ENCODE peak calls at places on chromosomes 3 and 15, in four cellular contexts. B is IMR-90, S is K562, G is endothelial cell of umbilical vein. Z is an unnamed sample.
A peak's percentile ranks its signal among the peaks of the same experiment; 100 is the strongest.

GRCh38 chr15:70348581-70349344 is 251.0 kb upstream of the TLE3 start:
- DNase-seq in B (no peak), S (no peak), G (no peak), Z (peak; percentile 5)

GRCh38 chr3:159837725-159838124 is 150.9 kb upstream of the IL12A start:
- DNase-seq in B (no peak), S (no peak), G (no peak), Z (no peak)

GRCh38 chr3:191455257-191455952 is 5.6 kb upstream of the PYDC2 start:
- DNase-seq in B (no peak), S (no peak), G (no peak), Z (no peak)

GRCh38 chr3:49244589-49245205 is 32.3 kb downstream of the C3orf62 start:
- DNase-seq in B (peak; percentile 10), S (peak; percentile 25), G (no peak), Z (peak; percentile 58)

GRCh38 chr15:92809880-92810361 is 90.2 kb upstream of the CHD2 start:
- DNase-seq in B (peak; percentile 68), S (peak; percentile 76), G (peak; percentile 55), Z (no peak)

GRCh38 chr15:78638658-78639314 is 2.2 kb downstream of the CHRNB4 start:
- DNase-seq in B (peak; percentile 19), S (peak; percentile 71), G (peak; percentile 35), Z (no peak)

GRCh38 chr3:197392961-197393360 is 94.5 kb upstream of the DLG1 start:
- DNase-seq in B (peak; percentile 7), S (no peak), G (peak; percentile 93), Z (no peak)

GRCh38 chr3:41997702-41998551 is 36.0 kb upstream of the ULK4 start:
- DNase-seq in B (peak; percentile 3), S (peak; percentile 38), G (no peak), Z (no peak)

GRCh38 chr3:50567386-50568182 is at the start of gene C3orf18:
- DNase-seq in B (peak; percentile 86), S (peak; percentile 91), G (peak; percentile 84), Z (peak; percentile 52)

GRCh38 chr3:48492461-48493202 is 11.3 kb downstream of the SHISA5 start:
- DNase-seq in B (no peak), S (no peak), G (no peak), Z (peak; percentile 61)

GRCh38 chr15:84886984-84887299 is 2.5 kb downstream of the SLC28A1 start:
- DNase-seq in B (no peak), S (no peak), G (no peak), Z (no peak)

GRCh38 chr3:47003461-47004368 is 24.2 kb downstream of the NBEAL2 start:
- DNase-seq in B (no peak), S (no peak), G (no peak), Z (no peak)

GRCh38 chr15:77032052-77032646 is 37.2 kb downstream of the PSTPIP1 start:
- DNase-seq in B (no peak), S (no peak), G (no peak), Z (no peak)

GRCh38 chr15:80743189-80743833 is 35.9 kb upstream of the CEMIP start:
- DNase-seq in B (peak; percentile 57), S (no peak), G (no peak), Z (no peak)

GRCh38 chr3:178389258-178389657 is 147.0 kb upstream of the KCNMB2 start:
- DNase-seq in B (no peak), S (no peak), G (no peak), Z (no peak)

GRCh38 chr15:92326236-92326635 is 67.4 kb upstream of the ST8SIA2 start:
- DNase-seq in B (no peak), S (no peak), G (no peak), Z (no peak)

GRCh38 chr3:184234671-184235380 is 5.4 kb downstream of the VWA5B2 start:
- DNase-seq in B (no peak), S (no peak), G (no peak), Z (no peak)

GRCh38 chr3:138078096-138078495 is 37.3 kb downstream of the DZIP1L start:
- DNase-seq in B (peak; percentile 72), S (no peak), G (no peak), Z (no peak)

GRCh38 chr3:171646357-171647133 is 163.7 kb downstream of the PLD1 start:
- DNase-seq in B (peak; percentile 80), S (peak; percentile 36), G (peak; percentile 70), Z (no peak)

GRCh38 chr15:80695911-80696651 is 971 bp downstream of the ABHD17C start:
- DNase-seq in B (no peak), S (no peak), G (peak; percentile 40), Z (no peak)

DNA sequence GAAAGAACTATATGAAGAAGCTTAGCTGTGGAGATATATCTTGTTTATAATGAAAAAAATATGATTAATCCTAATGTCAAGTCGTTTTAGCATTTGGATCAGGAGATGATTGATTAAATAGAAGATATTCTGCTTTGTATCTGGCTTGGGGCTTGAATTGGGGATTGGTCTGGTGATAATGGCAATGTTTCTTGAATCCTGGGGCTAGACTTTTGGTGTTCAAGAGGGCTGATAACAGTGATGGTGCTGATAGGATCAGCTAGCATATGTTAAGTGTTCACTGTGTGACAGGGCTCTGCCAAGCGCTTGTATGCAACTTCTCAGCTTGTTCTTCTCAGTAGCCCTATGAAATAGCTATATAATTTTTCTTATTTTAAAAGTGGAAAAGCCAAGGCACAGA is 20.2 kb downstream of the CNOT10 start:
- DNase-seq in B (no peak), S (peak; percentile 41), G (no peak), Z (no peak)
- H3K9me1 ChIP-seq in B (no peaks in the 10 kb centered on the region), S (no peaks in the 10 kb centered on the region), G (no peaks in the 10 kb centered on the region), Z (no peaks in the 10 kb centered on the region)

GRCh38 chr3:106228271-106228670 is 359.5 kb upstream of the CBLB start:
- DNase-seq in B (no peak), S (peak; percentile 31), G (no peak), Z (no peak)
- H2AFZ ChIP-seq in B (no peak overlapping the region), S (no peak overlapping the region), G (no peak overlapping the region), Z (no peak overlapping the region)

DNA sequence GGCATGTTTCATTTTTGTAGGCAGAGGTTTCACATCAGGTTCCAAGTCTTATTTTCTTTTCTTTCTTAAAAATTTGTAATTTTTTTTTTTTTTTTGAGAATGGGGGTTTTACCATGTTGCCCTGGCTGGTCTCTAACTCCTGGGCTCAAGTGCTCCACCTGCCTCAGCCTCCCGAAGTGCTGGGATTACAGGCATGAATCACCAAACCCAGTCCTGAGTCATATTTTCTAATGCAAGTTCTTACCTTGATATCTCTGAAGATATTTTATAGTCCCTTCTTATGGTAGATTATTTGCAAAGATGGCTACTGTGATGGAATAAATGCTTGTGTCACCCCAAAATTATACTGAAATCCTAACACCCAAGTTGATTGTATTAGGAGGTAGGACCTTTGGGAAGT is 63.8 kb downstream of the SLC9A9 start:
- DNase-seq in B (no peak), S (no peak), G (no peak), Z (no peak)
- H3K9me1 ChIP-seq in B (no peaks in the 10 kb centered on the region), S (no peaks in the 10 kb centered on the region), G (no peaks in the 10 kb centered on the region), Z (no peaks in the 10 kb centered on the region)

GRCh38 chr15:73862276-73862675 is 11.1 kb upstream of the TBC1D21 start:
- DNase-seq in B (no peak), S (no peak), G (no peak), Z (no peak)
- H2AFZ ChIP-seq in B (no peak overlapping the region), S (no peak overlapping the region), G (no peak overlapping the region), Z (no peak overlapping the region)

GRCh38 chr3:107082527-107082926 is 294.7 kb upstream of the CCDC54 start:
- DNase-seq in B (peak; percentile 73), S (no peak), G (no peak), Z (no peak)
- H3K9me1 ChIP-seq in B (no peaks in the 10 kb centered on the region), S (no peaks in the 10 kb centered on the region), G (no peaks in the 10 kb centered on the region), Z (no peaks in the 10 kb centered on the region)

GRCh38 chr3:55455915-55456314 is 31.2 kb downstream of the WNT5A start:
- DNase-seq in B (no peak), S (no peak), G (no peak), Z (no peak)

GRCh38 chr3:55452886-55453285 is 34.2 kb downstream of the WNT5A start:
- DNase-seq in B (no peak), S (no peak), G (no peak), Z (no peak)

GRCh38 chr3:55458398-55458797 is 28.7 kb downstream of the WNT5A start:
- DNase-seq in B (no peak), S (no peak), G (no peak), Z (no peak)

GRCh38 chr3:55453871-55454496 is 33.1 kb downstream of the WNT5A start:
- DNase-seq in B (no peak), S (no peak), G (no peak), Z (no peak)

GRCh38 chr3:55454611-55455010 is 32.5 kb downstream of the WNT5A start:
- DNase-seq in B (peak; percentile 61), S (no peak), G (no peak), Z (no peak)
- H2AFZ ChIP-seq in B (no peak overlapping the region), S (no peak overlapping the region), G (no peak overlapping the region), Z (no peak overlapping the region)

DNA sequence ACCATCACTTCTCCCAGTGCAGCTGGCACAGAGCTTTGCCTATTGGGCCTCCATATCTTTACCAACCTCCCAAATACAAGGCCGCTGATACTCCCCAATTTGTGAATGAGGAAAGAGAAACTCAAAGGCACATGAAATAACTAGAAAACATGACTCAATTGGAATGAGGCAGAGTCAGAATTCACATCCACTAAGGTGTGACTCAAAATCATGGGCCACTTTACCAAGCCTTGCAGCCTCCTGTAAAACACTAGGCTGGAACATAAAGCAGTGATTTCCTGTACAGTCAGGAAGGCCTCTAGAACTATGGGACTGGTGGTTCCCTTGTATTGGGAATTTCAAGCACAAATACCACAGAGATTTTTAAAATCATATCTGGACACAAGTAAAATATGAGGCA is 128.6 kb downstream of the DCLK3 start:
- DNase-seq in B (peak; percentile 26), S (no peak), G (no peak), Z (peak; percentile 7)
- H3K9me1 ChIP-seq in B (no peaks in the 10 kb centered on the region), S (no peaks in the 10 kb centered on the region), G (no peaks in the 10 kb centered on the region), Z (no peaks in the 10 kb centered on the region)